ENCODE peak calls at places on chromosomes 7 and 10, in five cellular contexts. T is activated B cell treated with CpG ODN at 0.5 μM for 24 hours, H is GM13977, M is IMR-90, I is upper lobe of left lung. N is an unnamed sample.

GRCh38 chr7:47786557-47787248 is 161.6 kb downstream of the PKD1L1 start:
- DNase-seq in T (no peak), H (no peak), M (peak), I (peak), N (peak)

GRCh38 chr10:80603516-80603915 is 65.8 kb downstream of the SH2D4B start:
- DNase-seq in T (no peak), H (no peak), M (no peak), I (no peak), N (no peak)

GRCh38 chr10:73159038-73159648 is 8.7 kb downstream of the ECD start:
- DNase-seq in T (peak), H (peak), M (peak), I (peak), N (peak)

GRCh38 chr10:93462881-93463280 is 19.3 kb downstream of the MYOF start:
- DNase-seq in T (no peak), H (no peak), M (peak), I (peak), N (no peak)

GRCh38 chr7:13115157-13115772 is 427.8 kb downstream of the ARL4A start:
- DNase-seq in T (no peak), H (no peak), M (peak), I (no peak), N (no peak)

GRCh38 chr7:105141068-105141467 is 127.1 kb downstream of the KMT2E start:
- DNase-seq in T (no peak), H (peak), M (peak), I (no peak), N (no peak)

GRCh38 chr7:119594956-119595355 is 678.0 kb upstream of the KCND2 start:
- DNase-seq in T (no peak), H (no peak), M (no peak), I (no peak), N (no peak)

GRCh38 chr10:123157210-123157609 is 3.0 kb downstream of the BUB3 start:
- DNase-seq in T (no peak), H (no peak), M (peak), I (no peak), N (no peak)

GRCh38 chr7:134451656-134452055 is 7.2 kb downstream of the AKR1B1 start:
- DNase-seq in T (no peak), H (no peak), M (no peak), I (no peak), N (no peak)

DNA sequence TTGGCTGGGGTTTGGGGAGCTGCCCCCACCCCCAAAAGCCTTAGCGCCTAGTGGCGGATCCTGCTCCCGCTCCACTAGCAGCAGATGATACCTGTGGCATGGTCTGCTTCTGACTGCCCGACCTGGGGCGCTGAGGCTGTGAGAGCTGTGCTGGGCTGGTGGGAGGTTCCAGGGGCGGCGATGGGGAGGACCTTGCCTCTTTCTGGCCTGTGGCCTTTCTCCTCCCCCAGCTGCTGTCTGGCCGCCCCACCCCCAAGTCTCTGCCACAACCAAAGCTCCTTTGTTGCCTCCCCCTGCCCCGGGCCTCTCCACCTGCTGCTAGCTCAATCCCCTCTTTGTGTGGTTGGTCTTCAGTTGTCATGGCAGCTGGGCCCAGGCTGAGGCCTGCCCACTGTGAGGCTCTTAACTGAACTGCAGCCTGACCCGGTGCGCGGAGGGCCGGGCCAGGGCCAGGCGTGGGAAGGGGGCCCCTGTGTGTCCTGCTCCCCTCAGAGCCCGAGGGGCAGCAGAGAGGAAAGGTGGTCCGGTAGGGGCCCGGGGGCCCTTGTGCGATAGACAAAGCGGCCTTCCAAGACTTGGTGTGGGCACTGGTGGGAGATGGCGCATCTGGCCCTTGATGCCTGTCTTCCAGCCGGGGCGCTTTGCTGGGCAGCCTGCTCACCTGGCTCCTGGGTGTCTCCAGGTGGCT is 4.7 kb downstream of the ZNF775 start:
- DNase-seq in T (peak), H (no peak), M (no peak), I (no peak), N (no peak)
- TF ChIP-seq CTCF in T (no peak), H (no peak), M (no peak), I (no peak), N (no peak)

GRCh38 chr10:43569681-43570080 is 4.7 kb downstream of the ZNF239 start:
- DNase-seq in T (no peak), H (no peak), M (no peak), I (no peak), N (no peak)
- TF ChIP-seq CTCF in T (no peak), H (no peak), M (no peak), I (no peak), N (no peak)

GRCh38 chr10:68955786-68956532 is at the start of gene DDX21:
- DNase-seq in T (peak), H (peak), M (peak), I (peak), N (peak)
- TF ChIP-seq CTCF in T (no peak), H (peak), M (peak), I (peak), N (no peak)

GRCh38 chr10:118668228-118668952 is 72.9 kb upstream of the PRLHR start:
- DNase-seq in T (no peak), H (no peak), M (no peak), I (no peak), N (no peak)
- TF ChIP-seq CTCF in T (no peak), H (no peak), M (no peak), I (no peak), N (no peak)

N was measured in mesothelial cell of epicardium.